ENCODE peak calls at places on chromosomes 16 and 17, in seven cellular contexts. W is cardiac fibroblast, X is heart right ventricle, K is suprapubic skin, L is cardiac muscle cell, O is body of pancreas, P is left ventricle myocardium inferior. V is an unnamed sample.

GRCh38 chr16:86758932-86759331 is 180.6 kb downstream of the FOXL1 start:
- DNase-seq in P (no peak), W (no peak), X (no peak), K (no peak), O (no peak), L (no peak), V (no peak)

GRCh38 chr16:71900336-71900735 is 5.0 kb downstream of the IST1 start:
- DNase-seq in K (no peak), L (peak), W (no peak), X (no peak), O (no peak), P (no peak), V (no peak)

GRCh38 chr17:31696703-31697325 is 162.2 kb downstream of the COPRS start:
- DNase-seq in X (no peak), L (no peak), O (no peak), P (no peak), W (no peak), K (no peak), V (no peak)

GRCh38 chr17:71071837-71072236 is 902.5 kb downstream of the KCNJ2 start:
- DNase-seq in O (peak), L (peak), K (no peak), W (peak), X (no peak), P (no peak), V (peak)

GRCh38 chr16:59633996-59634579 is 900.0 kb upstream of the GOT2 start:
- DNase-seq in K (no peak), L (peak), X (no peak), O (no peak), P (no peak), W (peak), V (peak)

GRCh38 chr17:4533522-4534502 is 21.4 kb downstream of the MYBBP1A start:
- DNase-seq in W (no peak), L (no peak), X (no peak), O (no peak), K (no peak), P (peak), V (no peak)

GRCh38 chr16:53414381-53414780 is 19.9 kb upstream of the RBL2 start:
- DNase-seq in X (no peak), P (no peak), L (no peak), O (no peak), W (no peak), K (no peak), V (no peak)

GRCh38 chr16:76446251-76446650 is 169.1 kb downstream of the CNTNAP4 start:
- DNase-seq in W (no peak), X (no peak), P (no peak), O (no peak), K (no peak), L (no peak), V (no peak)

GRCh38 chr17:63694229-63694973 is 5.5 kb downstream of the LIMD2 start:
- DNase-seq in K (no peak), L (peak), X (no peak), P (no peak), W (no peak), O (no peak), V (no peak)

GRCh38 chr17:235831-236640 is 54.6 kb upstream of the DOC2B start:
- DNase-seq in X (no peak), W (no peak), O (no peak), P (peak), K (no peak), L (no peak), V (no peak)

GRCh38 chr16:2039286-2040030 is 8.2 kb downstream of the NTHL1 start:
- DNase-seq in K (peak), P (peak), O (peak), L (peak), X (peak), W (peak), V (peak)

GRCh38 chr17:40089085-40089895 is 11.1 kb downstream of the NR1D1 start:
- DNase-seq in L (no peak), W (no peak), O (no peak), P (no peak), X (no peak), K (peak), V (no peak)

GRCh38 chr16:67543582-67543981 is 15.0 kb downstream of the RIPOR1 start:
- DNase-seq in X (no peak), K (no peak), L (no peak), W (no peak), P (no peak), O (no peak), V (no peak)

GRCh38 chr16:58426960-58427359 is 34.7 kb downstream of the GINS3 start:
- DNase-seq in X (peak), O (peak), P (peak), L (no peak), W (no peak), K (no peak), V (no peak)

GRCh38 chr16:7866144-7866543 is 533.5 kb downstream of the RBFOX1 start:
- DNase-seq in P (no peak), O (no peak), L (no peak), W (no peak), X (no peak), K (no peak), V (no peak)

GRCh38 chr16:85995591-85996461 is 96.9 kb downstream of the IRF8 start:
- DNase-seq in P (no peak), K (peak), L (no peak), O (no peak), W (no peak), X (no peak), V (peak)

GRCh38 chr16:12455287-12455798 is 348.3 kb downstream of the CPPED1 start:
- DNase-seq in L (peak), W (peak), P (peak), O (peak), X (peak), K (no peak), V (peak)

GRCh38 chr16:66326995-66327513 is 39.4 kb upstream of the CDH5 start:
- DNase-seq in P (no peak), L (no peak), O (peak), X (no peak), W (no peak), K (no peak), V (no peak)

GRCh38 chr16:12535535-12536411 is 267.9 kb downstream of the CPPED1 start:
- DNase-seq in K (no peak), P (no peak), X (no peak), L (peak), W (no peak), O (no peak), V (no peak)

GRCh38 chr17:69445132-69445531 is 30.6 kb downstream of the MAP2K6 start:
- DNase-seq in P (no peak), K (no peak), L (no peak), X (no peak), O (no peak), W (no peak), V (no peak)

GRCh38 chr17:50634123-50634914 is at the start of gene ABCC3:
- DNase-seq in W (peak), K (peak), L (peak), O (peak), X (no peak), P (peak), V (peak)

DNA sequence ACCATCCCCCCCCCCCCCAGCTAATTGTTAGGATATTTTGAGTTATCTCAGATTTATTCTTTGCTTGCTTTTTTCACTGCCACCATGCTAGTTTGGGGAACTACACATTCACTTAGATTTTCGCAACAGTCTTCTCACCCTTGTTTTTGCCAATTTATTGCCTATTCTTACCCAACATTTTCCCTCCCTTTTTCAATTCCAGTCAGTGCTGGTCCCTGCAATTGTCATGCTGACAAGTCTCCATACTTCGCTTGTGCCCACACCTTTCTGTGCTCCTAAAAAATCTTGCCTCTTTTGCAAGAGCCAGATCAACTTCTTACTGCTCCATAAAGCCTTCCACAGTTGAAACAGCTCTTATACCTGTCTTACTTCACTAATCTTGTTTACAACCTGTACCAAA is 16.3 kb downstream of the TNRC6A start:
- DNase-seq in L (no peak), K (no peak), O (no peak), X (no peak), P (no peak), W (no peak), V (no peak)
- H3K4me3 ChIP-seq in L (no peak), K (no peak), O (no peak), X (no peak), P (no peak), W (no peak), V (no peak)

GRCh38 chr17:79844869-79845600 is 5.8 kb upstream of the CBX4 start:
- DNase-seq in O (no peak), X (peak), P (peak), L (peak), K (no peak), W (peak), V (no peak)
- TF ChIP-seq CTCF in O (peak), X (peak), P (peak), L (peak), K (peak), W (peak), V (peak)

GRCh38 chr17:74148901-74149596 is 54.4 kb upstream of the RPL38 start:
- DNase-seq in L (no peak), W (no peak), P (no peak), O (no peak), X (no peak), K (peak), V (no peak)
- H3K4me3 ChIP-seq in L (no peak), W (no peak), P (no peak), O (no peak), X (no peak), K (no peak), V (no peak)

GRCh38 chr17:73544333-73544732 is 99.9 kb downstream of the SDK2 start:
- DNase-seq in X (no peak), P (no peak), K (no peak), O (no peak), L (no peak), W (no peak), V (no peak)

GRCh38 chr17:73541111-73541510 is 103.1 kb downstream of the SDK2 start:
- DNase-seq in W (no peak), X (no peak), K (no peak), O (no peak), P (no peak), L (no peak), V (peak)

GRCh38 chr17:73539176-73539575 is 105.1 kb downstream of the SDK2 start:
- DNase-seq in W (no peak), K (no peak), O (no peak), P (no peak), X (no peak), L (no peak), V (no peak)

GRCh38 chr17:73542323-73542722 is 101.9 kb downstream of the SDK2 start:
- DNase-seq in X (no peak), P (no peak), O (no peak), W (no peak), L (no peak), K (no peak), V (no peak)

GRCh38 chr17:73541561-73541981 is 102.7 kb downstream of the SDK2 start:
- DNase-seq in P (no peak), K (no peak), W (no peak), O (no peak), L (no peak), X (no peak), V (no peak)
- TF ChIP-seq CTCF in P (no peak), K (no peak), W (no peak), O (no peak), L (no peak), X (no peak), V (no peak)

GRCh38 chr16:29824589-29825144 is 4.4 kb downstream of the MVP start:
- DNase-seq in K (no peak), X (no peak), W (peak), O (no peak), L (peak), P (no peak), V (peak)
- H3K4me3 ChIP-seq in K (no peak), X (no peak), W (no peak), O (no peak), L (no peak), P (peak), V (peak)

GRCh38 chr17:75013077-75013391 is 564 bp downstream of the MRPL58 start:
- DNase-seq in L (no peak), X (no peak), K (no peak), O (no peak), P (no peak), W (no peak), V (no peak)

GRCh38 chr17:75011788-75012319 is 616 bp upstream of the MRPL58 start:
- DNase-seq in W (peak), K (peak), L (peak), O (peak), P (peak), X (peak), V (peak)

GRCh38 chr17:75012320-75013076 is at the start of gene MRPL58:
- DNase-seq in W (peak), O (peak), K (peak), X (peak), P (peak), L (peak), V (peak)

GRCh38 chr17:75009139-75009724 is 3.2 kb upstream of the MRPL58 start:
- DNase-seq in K (no peak), P (no peak), X (no peak), L (no peak), W (no peak), O (no peak), V (no peak)

DNA sequence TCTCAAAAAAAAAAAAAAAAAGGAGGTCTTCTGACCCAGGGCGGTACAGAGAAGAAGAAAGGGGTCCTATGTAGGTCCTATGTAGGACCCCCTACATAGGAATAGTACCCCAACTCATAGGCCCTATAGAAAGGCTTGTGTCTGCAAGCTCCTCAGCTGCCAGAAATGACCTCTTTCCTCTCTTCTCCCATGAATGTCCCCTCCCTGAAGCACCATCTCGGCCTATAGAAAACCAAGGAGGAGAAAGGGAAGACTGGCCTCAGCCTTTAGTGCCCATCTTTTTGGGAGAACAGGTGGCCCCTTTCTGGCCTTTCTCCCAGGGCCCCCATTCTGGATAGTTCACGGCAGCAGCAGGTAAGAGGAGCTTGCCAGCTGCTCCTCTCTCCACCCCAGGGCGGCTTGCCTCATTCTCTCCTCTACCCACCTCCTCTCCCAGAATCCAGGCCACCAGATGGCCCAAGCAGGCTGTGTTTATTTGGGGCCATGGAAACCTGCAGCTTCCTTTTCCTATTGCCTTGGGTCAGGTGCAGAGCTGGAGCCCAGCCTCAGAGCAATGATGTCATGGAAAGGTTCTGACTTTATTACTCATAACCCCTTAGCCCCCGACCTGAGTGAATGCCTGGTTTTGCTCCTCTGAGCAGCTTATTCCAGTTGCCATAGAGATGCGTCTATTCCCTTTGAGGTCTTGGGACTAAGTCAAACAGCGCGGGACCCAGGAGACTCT is 1.6 kb upstream of the MRPL58 start:
- DNase-seq in X (peak), K (peak), P (peak), O (peak), L (peak), W (peak), V (no peak)
- TF ChIP-seq CTCF in X (no peak), K (no peak), P (no peak), O (no peak), L (no peak), W (no peak), V (no peak)

DNA sequence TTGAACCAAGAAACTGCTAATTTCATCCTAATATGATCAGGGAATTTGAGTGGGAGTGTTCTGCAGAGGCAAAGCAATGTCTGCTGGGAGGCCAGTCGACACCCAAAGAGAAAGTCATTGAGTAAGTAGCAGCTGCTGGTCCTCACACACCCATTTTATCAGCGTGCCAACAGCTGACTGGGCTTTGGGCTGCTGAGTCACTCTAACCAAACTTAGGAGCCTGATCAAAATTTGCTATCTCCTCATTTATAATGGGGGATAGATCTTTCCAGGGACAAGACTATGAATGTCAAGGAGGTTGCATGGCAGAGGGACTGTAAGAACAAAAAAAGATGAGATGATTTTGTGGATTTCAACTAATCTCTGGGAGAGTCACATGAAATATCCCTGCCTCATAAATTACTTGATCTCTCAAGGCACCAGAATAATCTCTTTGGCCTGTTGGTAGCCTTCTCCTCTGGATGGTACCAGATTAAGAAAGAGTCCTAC is 32.9 kb downstream of the CPSF4L start:
- DNase-seq in O (peak), X (peak), K (peak), L (peak), W (peak), P (peak), V (peak)
- H3K4me3 ChIP-seq in O (no peak), X (no peak), K (no peak), L (no peak), W (no peak), P (no peak), V (no peak)

V was measured in AG10803.